ENCODE peak calls at places on chromosome 5, in nine cellular contexts. B is IMR-90, P is heart left ventricle, A is esophagus squamous epithelium, M is Panc1, C is aorta, Q is astrocyte, N is uterus, V is prostate gland. W is an unnamed sample.

GRCh38 chr5:31854625-31855526 is 215.9 kb downstream of the PDZD2 start:
- DNase-seq in A (no peak), M (no peak), N (peak; percentile 75), V (peak; percentile 45), P (peak; percentile 69), Q (peak; percentile 47), C (peak; percentile 50), B (no peak), W (peak; percentile 51)

GRCh38 chr5:43075319-43076293 is 35.5 kb upstream of the ANXA2R start:
- DNase-seq in A (no peak), M (no peak), P (peak; percentile 45), C (peak; percentile 65), N (peak; percentile 61), B (no peak), Q (no peak), V (no peak), W (no peak)

GRCh38 chr5:168683247-168683926 is 104.2 kb upstream of the PANK3 start:
- DNase-seq in M (no peak), N (no peak), B (no peak), P (no peak), A (no peak), V (no peak), C (no peak), Q (no peak), W (no peak)

GRCh38 chr5:177540438-177540837 is 13.9 kb downstream of the FAM193B start:
- DNase-seq in N (no peak), P (no peak), Q (no peak), M (no peak), V (peak; percentile 82), A (no peak), B (no peak), C (no peak), W (no peak)

GRCh38 chr5:61625682-61626620 is 293.9 kb downstream of the ZSWIM6 start:
- DNase-seq in M (no peak), V (peak; percentile 58), Q (peak; percentile 29), B (peak; percentile 11), P (peak; percentile 79), C (peak; percentile 88), N (peak; percentile 48), A (no peak), W (peak; percentile 80)

GRCh38 chr5:180327166-180327565 is 26.0 kb downstream of the GFPT2 start:
- DNase-seq in N (no peak), C (no peak), M (no peak), V (no peak), B (no peak), P (no peak), A (no peak), Q (no peak), W (no peak)

GRCh38 chr5:55030220-55030619 is 6.2 kb downstream of the GZMK start:
- DNase-seq in C (no peak), Q (no peak), P (no peak), V (no peak), A (no peak), B (no peak), N (no peak), M (no peak), W (no peak)

GRCh38 chr5:149915392-149916260 is 29.0 kb downstream of the PDE6A start:
- DNase-seq in B (no peak), A (no peak), C (no peak), V (no peak), Q (peak; percentile 53), P (no peak), N (no peak), M (no peak), W (no peak)

GRCh38 chr5:170353946-170354345 is 35.2 kb downstream of the KCNMB1 start:
- DNase-seq in V (no peak), C (no peak), A (no peak), N (peak; percentile 45), B (no peak), M (no peak), Q (no peak), P (peak; percentile 35), W (no peak)

GRCh38 chr5:79149432-79149831 is 37.8 kb downstream of the BHMT start:
- DNase-seq in P (no peak), A (no peak), B (peak; percentile 39), V (no peak), M (no peak), C (no peak), Q (peak; percentile 15), N (no peak), W (no peak)

GRCh38 chr5:111968459-111968858 is 211.5 kb upstream of the NREP start:
- DNase-seq in B (peak; percentile 36), M (no peak), P (no peak), C (no peak), N (no peak), A (no peak), V (no peak), Q (no peak), W (no peak)

GRCh38 chr5:59236448-59236847 is 653.6 kb downstream of the RAB3C start:
- DNase-seq in M (no peak), V (no peak), A (no peak), C (no peak), B (no peak), Q (no peak), P (no peak), N (no peak), W (no peak)

GRCh38 chr5:176529824-176530195 is 7.4 kb downstream of the RNF44 start:
- DNase-seq in A (no peak), N (no peak), V (no peak), P (no peak), M (no peak), Q (no peak), C (peak; percentile 55), B (no peak), W (no peak)

GRCh38 chr5:180799902-180800801 is 2.5 kb downstream of the MGAT1 start:
- DNase-seq in N (no peak), A (no peak), B (peak; percentile 86), P (no peak), M (no peak), V (no peak), Q (peak; percentile 88), C (no peak), W (no peak)

GRCh38 chr5:10555134-10555733 is 8.6 kb upstream of the ANKRD33B start:
- DNase-seq in B (peak; percentile 91), N (no peak), Q (peak; percentile 83), V (no peak), M (no peak), A (no peak), C (no peak), P (no peak), W (no peak)

GRCh38 chr5:113269023-113269997 is 165.5 kb downstream of the TSSK1B start:
- DNase-seq in Q (no peak), C (no peak), P (no peak), V (no peak), M (no peak), B (no peak), N (no peak), A (no peak), W (no peak)

GRCh38 chr5:112434650-112435049 is 15.6 kb upstream of the EPB41L4A start:
- DNase-seq in Q (no peak), P (no peak), N (no peak), V (no peak), C (no peak), M (no peak), A (no peak), B (no peak), W (no peak)

GRCh38 chr5:132830436-132831094 is at the start of gene SHROOM1:
- DNase-seq in Q (peak; percentile 28), M (no peak), V (peak; percentile 54), N (peak; percentile 57), P (peak; percentile 76), C (peak; percentile 76), A (no peak), B (peak; percentile 27), W (peak; percentile 73)

DNA sequence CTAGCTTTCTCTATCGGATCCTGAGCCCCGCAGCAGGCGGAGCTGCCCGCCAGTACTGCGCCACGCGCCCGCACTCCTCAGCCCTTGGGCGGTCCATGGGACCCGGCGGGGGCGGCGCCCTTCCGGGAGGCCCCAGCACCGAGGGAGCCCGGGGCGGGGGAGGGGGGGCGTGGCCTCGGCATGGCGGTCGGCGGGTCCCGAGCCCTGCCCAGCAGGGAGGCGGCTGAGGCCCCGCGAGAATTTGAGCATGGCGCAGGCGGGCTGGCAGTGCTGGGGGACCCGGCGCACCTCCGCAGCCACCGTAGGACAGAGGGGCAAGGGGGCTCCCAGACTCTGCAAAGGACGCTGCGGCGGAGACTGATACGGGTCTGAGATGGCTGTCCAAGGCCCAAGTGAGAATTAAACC is 6.8 kb downstream of the ZDHHC11B start:
- DNase-seq in N (peak; percentile 24), A (no peak), V (no peak), P (no peak), Q (no peak), B (no peak), M (no peak), C (peak; percentile 48), W (no peak)
- H3K9me3 ChIP-seq in N (no peaks in the 10 kb centered on the region), A (no peaks in the 10 kb centered on the region), V (no peaks in the 10 kb centered on the region), P (no peaks in the 10 kb centered on the region), Q (no peaks in the 10 kb centered on the region), B (no peaks in the 10 kb centered on the region), M (no peaks in the 10 kb centered on the region), C (no peaks in the 10 kb centered on the region), W (no peaks in the 10 kb centered on the region)

GRCh38 chr5:143536364-143536763 is 132.9 kb upstream of the NR3C1 start:
- DNase-seq in N (no peak), A (no peak), P (peak; percentile 9), B (peak; percentile 99), V (no peak), Q (peak; percentile 99), M (peak; percentile 10), C (peak; percentile 74), W (peak; percentile 38)
- H3K27ac ChIP-seq in N (no peak overlapping the region), A (no peak overlapping the region), P (no peak overlapping the region), B (peak overlapping the region; percentile 69), V (no peak overlapping the region), Q (peak overlapping the region; percentile 92), M (no peak overlapping the region), C (no peak overlapping the region), W (no peak overlapping the region)

GRCh38 chr5:2381070-2381469 is 370.4 kb downstream of the IRX2 start:
- DNase-seq in B (no peak), M (no peak), N (no peak), P (no peak), Q (no peak), C (no peak), V (no peak), A (no peak), W (no peak)

GRCh38 chr5:2382776-2383677 is 368.4 kb downstream of the IRX2 start:
- DNase-seq in P (no peak), B (no peak), A (no peak), C (no peak), N (no peak), M (no peak), V (no peak), Q (no peak), W (no peak)

GRCh38 chr5:2381861-2382260 is 369.6 kb downstream of the IRX2 start:
- DNase-seq in M (no peak), B (no peak), N (no peak), Q (no peak), P (no peak), V (no peak), A (no peak), C (no peak), W (no peak)

GRCh38 chr5:2387224-2388004 is 364.1 kb downstream of the IRX2 start:
- DNase-seq in N (no peak), A (no peak), Q (no peak), B (no peak), C (no peak), V (no peak), M (no peak), P (no peak), W (no peak)

GRCh38 chr5:2383678-2384025 is 367.8 kb downstream of the IRX2 start:
- DNase-seq in V (no peak), N (no peak), P (no peak), C (no peak), Q (no peak), B (no peak), M (no peak), A (no peak), W (no peak)
- H3K9me3 ChIP-seq in V (no peaks in the 10 kb centered on the region), N (no peaks in the 10 kb centered on the region), P (no peaks in the 10 kb centered on the region), C (no peaks in the 10 kb centered on the region), Q (no peaks in the 10 kb centered on the region), B (peaks cover 42% of the 10 kb centered on the region), M (no peaks in the 10 kb centered on the region), A (no peaks in the 10 kb centered on the region), W (peaks cover 2% of the 10 kb centered on the region)

GRCh38 chr5:140349244-140349643 is 2.8 kb upstream of the HBEGF start:
- DNase-seq in P (no peak), C (no peak), N (no peak), M (no peak), B (peak; percentile 34), V (no peak), A (no peak), Q (no peak), W (no peak)
- H3K27ac ChIP-seq in P (no peak overlapping the region), C (no peak overlapping the region), N (no peak overlapping the region), M (no peak overlapping the region), B (no peak overlapping the region), V (no peak overlapping the region), A (peak overlapping the region; percentile 91), Q (no peak overlapping the region), W (no peak overlapping the region)

W was measured in lung.